ENCODE peak calls at places on chromosomes 4 and X, in seven cellular contexts. C, F, U, V, K, Y and D are unnamed samples.

GRCh38 chr4:87838207-87838606 is 5.4 kb downstream of the MEPE start:
- DNase-seq in C (no peak), F (no peak), U (peak), V (no peak), K (no peak), Y (no peak), D (peak)

GRCh38 chr4:179398414-179398813 is 1956.2 kb upstream of the AGA start:
- DNase-seq in C (no peak), F (no peak), U (no peak), V (no peak), K (no peak), Y (no peak), D (no peak)

GRCh38 chr4:102439835-102440234 is 61.3 kb upstream of the NFKB1 start:
- DNase-seq in C (no peak), F (peak), U (peak), V (peak), K (peak), Y (no peak), D (peak)

GRCh38 chr4:8177956-8178355 is 19.3 kb upstream of the ABLIM2 start:
- DNase-seq in C (no peak), F (no peak), U (no peak), V (no peak), K (no peak), Y (no peak), D (no peak)

GRCh38 chrX:153968754-153969124 is 2.9 kb downstream of the HCFC1 start:
- DNase-seq in C (no peak), F (no peak), U (peak), V (no peak), K (no peak), Y (no peak), D (no peak)

GRCh38 chrX:83845397-83845796 is 15.5 kb upstream of the CYLC1 start:
- DNase-seq in C (no peak), F (peak), U (peak), V (peak), K (peak), Y (no peak), D (peak)

GRCh38 chr4:34309356-34309900 is 1934.9 kb downstream of the ARAP2 start:
- DNase-seq in C (no peak), F (no peak), U (no peak), V (no peak), K (no peak), Y (no peak), D (peak)

GRCh38 chrX:120462370-120462769 is 6.7 kb downstream of the LAMP2 start:
- DNase-seq in C (no peak), F (no peak), U (no peak), V (no peak), K (no peak), Y (no peak), D (no peak)

GRCh38 chrX:108396188-108396885 is 41.9 kb downstream of the COL4A6 start:
- DNase-seq in C (no peak), F (peak), U (no peak), V (peak), K (no peak), Y (no peak), D (no peak)

DNA sequence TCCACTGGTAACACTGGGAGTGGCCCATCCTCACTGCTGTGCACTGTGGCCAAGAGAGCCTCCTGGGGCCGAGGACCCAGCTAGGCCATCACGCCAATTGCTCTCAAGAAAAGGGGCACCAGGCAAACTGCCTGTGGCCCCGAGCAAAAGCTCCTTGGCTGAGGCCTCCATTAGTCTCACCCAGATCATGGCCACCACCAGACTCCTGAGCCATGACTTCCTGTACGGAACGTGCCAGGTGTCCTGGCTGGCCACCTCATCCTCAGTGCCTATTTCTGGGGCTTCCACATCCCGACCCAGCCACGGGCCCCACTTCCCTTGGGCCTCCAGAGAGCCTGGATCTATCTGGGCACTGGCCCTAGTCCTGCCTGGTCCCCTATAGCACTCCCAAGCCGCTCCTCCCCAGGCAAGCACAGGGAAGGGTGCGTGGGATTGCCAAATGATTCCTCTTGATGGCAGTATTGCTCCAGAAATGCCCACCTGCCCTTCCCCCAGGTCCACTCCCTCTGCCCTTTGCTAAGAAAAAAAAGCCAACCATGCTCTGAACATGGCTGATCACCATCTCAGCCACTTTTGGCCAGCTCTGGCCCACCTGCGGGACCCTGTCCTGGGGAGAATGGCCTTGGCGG is 212.6 kb upstream of the AGTR2 start:
- DNase-seq in C (no peak), F (no peak), U (no peak), V (peak), K (no peak), Y (no peak), D (no peak)
- TF ChIP-seq CTCF in C (no peak), F (no peak), U (no peak), V (peak), K (no peak), Y (no peak), D (no peak)

GRCh38 chrX:23338334-23338733 is 3.7 kb downstream of the PTCHD1 start:
- DNase-seq in C (no peak), F (no peak), U (no peak), V (no peak), K (no peak), Y (no peak), D (no peak)
- H3K4me3 ChIP-seq in C (no peak), F (no peak), U (no peak), V (no peak), K (no peak), Y (no peak), D (no peak)

GRCh38 chr4:9898596-9899345 is 117.3 kb downstream of the DRD5 start:
- DNase-seq in C (no peak), F (peak), U (no peak), V (peak), K (peak), Y (peak), D (peak)
- TF ChIP-seq CTCF in C (peak), F (peak), U (no peak), V (peak), K (no peak), Y (peak), D (peak)

GRCh38 chr4:140748171-140748570 is 8.0 kb downstream of the TBC1D9 start:
- DNase-seq in C (no peak), F (no peak), U (no peak), V (no peak), K (no peak), Y (no peak), D (no peak)
- H3K4me3 ChIP-seq in C (no peak), F (no peak), U (no peak), V (no peak), K (no peak), Y (no peak), D (no peak)

GRCh38 chr4:15681372-15682339 is at the start of gene FAM200B:
- DNase-seq in C (peak), F (peak), U (peak), V (peak), K (peak), Y (peak), D (peak)
- TF ChIP-seq CTCF in C (peak), F (peak), U (peak), V (peak), K (no peak), Y (peak), D (peak)

DNA sequence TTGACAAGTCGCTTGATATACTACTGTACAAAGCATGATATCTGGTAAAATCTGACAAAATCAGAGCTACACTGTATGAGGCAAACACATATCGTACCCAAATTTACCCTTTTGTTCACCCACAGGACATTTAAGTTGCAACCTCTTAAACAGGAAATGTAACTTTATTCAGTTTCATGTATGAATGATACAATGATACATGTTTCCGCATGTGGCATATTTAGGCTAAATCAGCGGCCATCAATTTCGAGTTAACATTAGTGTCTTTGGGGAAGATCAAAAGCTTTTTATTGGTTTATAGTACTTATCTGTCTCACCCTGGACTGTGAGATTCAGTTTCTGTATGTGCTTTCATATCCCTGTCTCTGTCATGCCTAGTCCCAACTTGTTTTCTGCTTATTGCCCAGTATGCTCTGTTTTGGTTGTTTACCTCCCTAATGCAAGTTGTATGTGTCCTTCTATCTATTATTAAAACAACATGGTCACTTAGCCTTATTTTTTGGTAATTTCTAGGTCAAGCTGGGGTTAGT is 97.3 kb upstream of the HPRT1 start:
- DNase-seq in C (no peak), F (no peak), U (no peak), V (no peak), K (no peak), Y (no peak), D (no peak)
- H3K4me3 ChIP-seq in C (no peak), F (no peak), U (no peak), V (no peak), K (no peak), Y (no peak), D (no peak)

GRCh38 chr4:182560358-182560757 is 317.2 kb downstream of the TENM3 start:
- DNase-seq in C (no peak), F (no peak), U (peak), V (no peak), K (no peak), Y (no peak), D (no peak)
- TF ChIP-seq CTCF in C (no peak), F (no peak), U (peak), V (no peak), K (no peak), Y (no peak), D (no peak)

GRCh38 chr4:101104264-101105052 is 242.9 kb downstream of the PPP3CA start:
- DNase-seq in C (no peak), F (no peak), U (no peak), V (no peak), K (no peak), Y (no peak), D (peak)
- H3K4me3 ChIP-seq in C (no peak), F (no peak), U (no peak), V (no peak), K (no peak), Y (no peak), D (no peak)